ENCODE peak calls at places on chromosomes 4 and X, in seven cellular contexts. One of them, this sample, is unnamed.
A peak's percentile ranks its signal among the peaks of the same experiment; 100 is the strongest.

GRCh38 chr4:144174401-144175067 is 34.0 kb upstream of the GYPA start:
- DNase-seq in kidney epithelial cell: no peak
- DNase-seq in endodermal cell: no peak
- DNase-seq in fibroblast of gingiva: peak; percentile 41
- DNase-seq in NCI-H1092: no peak
- DNase-seq in activated CD4-positive, alpha-beta T cell treated with anti-CD3 and anti-CD28 coated beads, Interleukin-2, amount 50 U/mL, for 24 hours: no peak
- DNase-seq in WTC11: no peak
- DNase-seq in this sample: peak; percentile 83

GRCh38 chr4:88352062-88352461 is 26.6 kb upstream of the HERC6 start:
- DNase-seq in fibroblast of gingiva: peak; percentile 81
- DNase-seq in kidney epithelial cell: no peak
- DNase-seq in endodermal cell: no peak
- DNase-seq in activated CD4-positive, alpha-beta T cell treated with anti-CD3 and anti-CD28 coated beads, Interleukin-2, amount 50 U/mL, for 24 hours: no peak
- DNase-seq in WTC11: no peak
- DNase-seq in NCI-H1092: no peak
- DNase-seq in this sample: peak; percentile 83

GRCh38 chrX:24253030-24253429 is 60.8 kb downstream of the SUPT20HL2 start:
- DNase-seq in endodermal cell: no peak
- DNase-seq in fibroblast of gingiva: peak; percentile 33
- DNase-seq in kidney epithelial cell: no peak
- DNase-seq in WTC11: no peak
- DNase-seq in activated CD4-positive, alpha-beta T cell treated with anti-CD3 and anti-CD28 coated beads, Interleukin-2, amount 50 U/mL, for 24 hours: no peak
- DNase-seq in NCI-H1092: no peak
- DNase-seq in this sample: no peak

GRCh38 chrX:109399831-109400230 is 82.1 kb downstream of the GUCY2F start:
- DNase-seq in kidney epithelial cell: no peak
- DNase-seq in activated CD4-positive, alpha-beta T cell treated with anti-CD3 and anti-CD28 coated beads, Interleukin-2, amount 50 U/mL, for 24 hours: no peak
- DNase-seq in WTC11: no peak
- DNase-seq in endodermal cell: peak; percentile 40
- DNase-seq in fibroblast of gingiva: no peak
- DNase-seq in NCI-H1092: no peak
- DNase-seq in this sample: no peak

GRCh38 chr4:7788687-7789425 is 150.8 kb downstream of the AFAP1 start:
- DNase-seq in NCI-H1092: no peak
- DNase-seq in kidney epithelial cell: no peak
- DNase-seq in fibroblast of gingiva: peak; percentile 66
- DNase-seq in WTC11: no peak
- DNase-seq in endodermal cell: no peak
- DNase-seq in activated CD4-positive, alpha-beta T cell treated with anti-CD3 and anti-CD28 coated beads, Interleukin-2, amount 50 U/mL, for 24 hours: no peak
- DNase-seq in this sample: no peak

GRCh38 chr4:149781150-149781549 is 34.5 kb downstream of the IQCM start:
- DNase-seq in activated CD4-positive, alpha-beta T cell treated with anti-CD3 and anti-CD28 coated beads, Interleukin-2, amount 50 U/mL, for 24 hours: no peak
- DNase-seq in NCI-H1092: no peak
- DNase-seq in endodermal cell: no peak
- DNase-seq in kidney epithelial cell: no peak
- DNase-seq in fibroblast of gingiva: peak; percentile 61
- DNase-seq in WTC11: no peak
- DNase-seq in this sample: peak; percentile 51

GRCh38 chr4:48081196-48081595 is 52.9 kb downstream of the TXK start:
- DNase-seq in fibroblast of gingiva: no peak
- DNase-seq in endodermal cell: no peak
- DNase-seq in kidney epithelial cell: no peak
- DNase-seq in activated CD4-positive, alpha-beta T cell treated with anti-CD3 and anti-CD28 coated beads, Interleukin-2, amount 50 U/mL, for 24 hours: no peak
- DNase-seq in WTC11: no peak
- DNase-seq in NCI-H1092: no peak
- DNase-seq in this sample: peak; percentile 51

GRCh38 chr4:31045724-31046318 is 325.7 kb downstream of the PCDH7 start:
- DNase-seq in activated CD4-positive, alpha-beta T cell treated with anti-CD3 and anti-CD28 coated beads, Interleukin-2, amount 50 U/mL, for 24 hours: no peak
- DNase-seq in NCI-H1092: peak; percentile 23
- DNase-seq in fibroblast of gingiva: peak; percentile 4
- DNase-seq in kidney epithelial cell: no peak
- DNase-seq in WTC11: peak; percentile 15
- DNase-seq in endodermal cell: peak; percentile 53
- DNase-seq in this sample: peak; percentile 18

GRCh38 chrX:140050906-140051305 is 85.6 kb upstream of the CXorf66 start:
- DNase-seq in NCI-H1092: no peak
- DNase-seq in kidney epithelial cell: no peak
- DNase-seq in fibroblast of gingiva: no peak
- DNase-seq in activated CD4-positive, alpha-beta T cell treated with anti-CD3 and anti-CD28 coated beads, Interleukin-2, amount 50 U/mL, for 24 hours: no peak
- DNase-seq in WTC11: no peak
- DNase-seq in endodermal cell: no peak
- DNase-seq in this sample: peak; percentile 15